ENCODE peak calls at places on chromosomes 12 and 14, in four cellular contexts. O is SJCRH30, V is stomach, J is WERI-Rb-1. A is an unnamed sample.
A peak's percentile ranks its signal among the peaks of the same experiment; 100 is the strongest.

GRCh38 chr14:68074765-68075381 is 255.3 kb downstream of the RAD51B start:
- DNase-seq in O (no peak), V (no peak), J (no peak), A (no peak)

GRCh38 chr12:87756111-87756510 is 273.1 kb downstream of the C12orf50 start:
- DNase-seq in O (no peak), V (no peak), J (no peak), A (no peak)

GRCh38 chr12:12266389-12266872 is 413 bp downstream of the LRP6 start:
- DNase-seq in O (no peak), V (no peak), J (peak; percentile 27), A (peak; percentile 25)

GRCh38 chr14:61437383-61437782 is 116.0 kb downstream of the PRKCH start:
- DNase-seq in O (no peak), V (no peak), J (no peak), A (no peak)

GRCh38 chr12:102642199-102642598 is 161.8 kb upstream of the IGF1 start:
- DNase-seq in O (peak; percentile 1), V (no peak), J (no peak), A (no peak)

GRCh38 chr14:49767473-49768300 is at the start of gene KLHDC2:
- DNase-seq in O (peak; percentile 84), V (peak; percentile 93), J (peak; percentile 91), A (peak; percentile 85)

GRCh38 chr12:24561882-24562760 is 386.8 kb downstream of the BCAT1 start:
- DNase-seq in O (peak; percentile 58), V (peak; percentile 47), J (peak; percentile 30), A (no peak)

GRCh38 chr12:53047221-53048032 is 2.4 kb upstream of the TNS2 start:
- DNase-seq in O (peak; percentile 69), V (peak; percentile 83), J (peak; percentile 52), A (peak; percentile 69)

GRCh38 chr14:75182820-75183219 is 6.4 kb upstream of the TMED10 start:
- DNase-seq in O (no peak), V (no peak), J (no peak), A (no peak)

GRCh38 chr14:20714593-20715250 is 26.2 kb downstream of the ANG start:
- DNase-seq in O (peak; percentile 12), V (peak; percentile 91), J (no peak), A (peak; percentile 45)

GRCh38 chr12:115296613-115297012 is 612.6 kb upstream of the TBX3 start:
- DNase-seq in O (no peak), V (no peak), J (no peak), A (no peak)

GRCh38 chr12:93664573-93665138 is 12.5 kb upstream of the CRADD start:
- DNase-seq in O (no peak), V (no peak), J (no peak), A (no peak)

GRCh38 chr12:77019920-77020319 is 45.4 kb downstream of the E2F7 start:
- DNase-seq in O (no peak), V (no peak), J (no peak), A (no peak)

GRCh38 chr12:110179291-110179690 is 55.1 kb downstream of the IFT81 start:
- DNase-seq in O (no peak), V (no peak), J (no peak), A (no peak)

GRCh38 chr14:102055181-102055901 is 31.5 kb downstream of the HSP90AA1 start:
- DNase-seq in O (no peak), V (no peak), J (peak; percentile 56), A (no peak)

GRCh38 chr12:45407967-45408743 is 192.3 kb downstream of the ANO6 start:
- DNase-seq in O (no peak), V (no peak), J (no peak), A (no peak)

GRCh38 chr12:56877195-56878009 is 56.8 kb downstream of the SDR9C7 start:
- DNase-seq in O (no peak), V (no peak), J (no peak), A (no peak)

GRCh38 chr12:53207042-53207441 is at the start of gene ITGB7:
- DNase-seq in O (no peak), V (peak; percentile 52), J (no peak), A (peak; percentile 58)

GRCh38 chr14:55354500-55354899 is 57.1 kb downstream of the ATG14 start:
- DNase-seq in O (peak; percentile 54), V (peak; percentile 53), J (peak; percentile 77), A (peak; percentile 77)

GRCh38 chr12:46858368-46858767 is 32.6 kb upstream of the SLC38A4 start:
- DNase-seq in O (peak; percentile 22), V (no peak), J (no peak), A (no peak)

GRCh38 chr12:49293056-49293956 is 1.6 kb upstream of the PRPH start:
- DNase-seq in O (peak; percentile 90), V (peak; percentile 62), J (no peak), A (no peak)

GRCh38 chr14:34081576-34082136 is 130.8 kb upstream of the EGLN3 start:
- DNase-seq in O (peak; percentile 53), V (peak; percentile 37), J (no peak), A (peak; percentile 61)

GRCh38 chr14:28482644-28483043 is 283.9 kb upstream of the FOXG1 start:
- DNase-seq in O (no peak), V (no peak), J (no peak), A (no peak)

GRCh38 chr12:121438905-121439304 is 39.0 kb downstream of the RNF34 start:
- DNase-seq in O (no peak), V (no peak), J (no peak), A (no peak)

GRCh38 chr14:99821519-99822165 is 28.4 kb downstream of the EML1 start:
- DNase-seq in O (peak; percentile 41), V (no peak), J (no peak), A (peak; percentile 5)

GRCh38 chr14:37253905-37254304 is 56.2 kb downstream of the MIPOL1 start:
- DNase-seq in O (peak; percentile 51), V (no peak), J (no peak), A (no peak)

GRCh38 chr12:103523771-103524170 is 28.0 kb upstream of the C12orf42 start:
- DNase-seq in O (no peak), V (no peak), J (peak; percentile 70), A (no peak)

GRCh38 chr14:80087411-80087810 is 123.9 kb downstream of the DIO2 start:
- DNase-seq in O (no peak), V (no peak), J (no peak), A (no peak)

GRCh38 chr14:35114036-35114435 is 7.8 kb downstream of the PPP2R3C start:
- DNase-seq in O (no peak), V (no peak), J (no peak), A (no peak)

GRCh38 chr12:110546339-110546738 is 36.8 kb downstream of the PPTC7 start:
- DNase-seq in O (peak; percentile 25), V (no peak), J (no peak), A (no peak)

GRCh38 chr12:10989107-10989506 is 2.4 kb upstream of the TAS2R50 start:
- DNase-seq in O (no peak), V (no peak), J (no peak), A (no peak)

GRCh38 chr14:93743270-93744060 is 44.8 kb downstream of the PRIMA1 start:
- DNase-seq in O (no peak), V (no peak), J (no peak), A (no peak)
- H3K27ac ChIP-seq in O (no peak overlapping the region), V (no peak overlapping the region), J (no peak overlapping the region), A (no peak overlapping the region)

GRCh38 chr14:104933721-104934379 is 9.2 kb downstream of the PLD4 start:
- DNase-seq in O (no peak), V (no peak), J (no peak), A (no peak)
- H3K4me3 ChIP-seq in O (no peak overlapping the region), V (peak overlapping the region; percentile 68), J (no peak overlapping the region), A (no peak overlapping the region)

DNA sequence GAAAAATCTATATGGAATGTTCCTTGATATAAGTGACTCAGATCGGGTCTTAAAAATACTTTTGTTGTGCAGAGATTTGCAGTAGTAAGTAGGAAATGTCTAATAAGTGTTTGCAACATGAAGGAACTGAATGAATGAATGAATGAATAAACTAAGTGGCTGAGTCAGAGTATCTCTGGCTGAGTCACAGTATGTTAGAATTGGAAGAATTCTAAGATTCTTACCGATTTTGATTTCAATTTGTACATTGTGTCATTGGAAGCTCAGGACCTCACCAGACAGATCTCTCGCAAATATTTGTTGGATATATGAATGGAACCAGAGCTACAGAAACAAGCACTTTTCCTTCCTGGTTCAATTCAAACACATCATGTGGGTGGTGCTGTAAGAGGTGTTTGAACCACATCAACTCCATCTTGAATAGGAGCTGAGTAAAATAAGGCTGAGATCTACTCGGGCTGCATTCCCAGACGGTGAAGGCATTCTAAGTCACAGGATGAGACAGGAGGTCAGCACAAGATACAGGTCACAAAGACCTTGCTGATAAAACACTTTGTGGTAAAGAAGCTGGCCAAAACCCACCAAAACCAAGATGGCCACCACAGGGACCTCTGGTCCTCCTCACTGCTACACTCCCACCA is 123.9 kb upstream of the FOXN3 start:
- DNase-seq in O (no peak), V (no peak), J (no peak), A (no peak)
- H3K27ac ChIP-seq in O (no peak overlapping the region), V (no peak overlapping the region), J (no peak overlapping the region), A (no peak overlapping the region)

GRCh38 chr12:4271433-4272013 is 2.0 kb upstream of the CCND2 start:
- DNase-seq in O (no peak), V (no peak), J (no peak), A (no peak)

GRCh38 chr12:4270016-4270669 is 3.4 kb upstream of the CCND2 start:
- DNase-seq in O (no peak), V (no peak), J (no peak), A (peak; percentile 35)

GRCh38 chr12:4269279-4269991 is 4.1 kb upstream of the CCND2 start:
- DNase-seq in O (peak; percentile 91), V (peak; percentile 68), J (peak; percentile 75), A (peak; percentile 80)

GRCh38 chr12:4272014-4272975 is 1.3 kb upstream of the CCND2 start:
- DNase-seq in O (peak; percentile 83), V (peak; percentile 63), J (peak; percentile 52), A (peak; percentile 93)

GRCh38 chr12:4270670-4271432 is 2.7 kb upstream of the CCND2 start:
- DNase-seq in O (peak; percentile 67), V (no peak), J (no peak), A (peak; percentile 76)
- H3K4me3 ChIP-seq in O (peak overlapping the region; percentile 93), V (peak overlapping the region; percentile 72), J (peak overlapping the region; percentile 51), A (peak overlapping the region; percentile 76)

GRCh38 chr12:31876568-31877424 is 82.4 kb upstream of the RESF1 start:
- DNase-seq in O (peak; percentile 66), V (no peak), J (peak; percentile 42), A (no peak)
- H3K27ac ChIP-seq in O (peak overlapping the region; percentile 53), V (no peak overlapping the region), J (peak overlapping the region; percentile 69), A (no peak overlapping the region)

GRCh38 chr12:2246358-2246757 is 193.6 kb downstream of the CACNA1C start:
- DNase-seq in O (no peak), V (no peak), J (no peak), A (no peak)
- H3K4me3 ChIP-seq in O (no peak overlapping the region), V (no peak overlapping the region), J (no peak overlapping the region), A (no peak overlapping the region)

A was measured in small intestine.